ENCODE peak calls at places on chromosomes 11 and 22, in ten cellular contexts. Q, E, V, O, H, B, A, D, P and Z are unnamed samples. For H3K4me1 and H3K36me3, the result is how much of the 10 kb centered on the place peaks cover.

GRCh38 chr22:35552186-35552842 is 11.7 kb downstream of the RASD2 start:
- DNase-seq in Q (peak), E (no peak), V (no peak), O (no peak), H (peak), B (peak), A (peak), D (no peak), P (peak), Z (no peak)

GRCh38 chr22:40874016-40874415 is 12.1 kb upstream of the DNAJB7 start:
- DNase-seq in Q (no peak), E (no peak), V (no peak), O (no peak), H (no peak), B (no peak), A (no peak), D (no peak), P (no peak), Z (no peak)

GRCh38 chr22:47291565-47292495 is 529.4 kb downstream of the TBC1D22A start:
- DNase-seq in Q (no peak), E (no peak), V (no peak), O (no peak), H (no peak), B (no peak), A (no peak), D (no peak), P (no peak), Z (no peak)

GRCh38 chr11:115893701-115894100 is 389.5 kb upstream of the CADM1 start:
- DNase-seq in Q (no peak), E (no peak), V (peak), O (no peak), H (no peak), B (no peak), A (no peak), D (no peak), P (no peak), Z (no peak)

GRCh38 chr22:31911565-31912401 is 32.6 kb upstream of the YWHAH start:
- DNase-seq in Q (no peak), E (no peak), V (peak), O (no peak), H (no peak), B (no peak), A (no peak), D (no peak), P (no peak), Z (no peak)

GRCh38 chr11:47236482-47236881 is 12.1 kb downstream of the ACP2 start:
- DNase-seq in Q (peak), E (peak), V (peak), O (no peak), H (no peak), B (no peak), A (no peak), D (no peak), P (peak), Z (no peak)

GRCh38 chr11:8233691-8234424 is 29.8 kb downstream of the LMO1 start:
- DNase-seq in Q (peak), E (no peak), V (peak), O (no peak), H (no peak), B (no peak), A (no peak), D (no peak), P (peak), Z (no peak)

GRCh38 chr11:114079406-114080072 is 20.0 kb downstream of the ZBTB16 start:
- DNase-seq in Q (peak), E (peak), V (no peak), O (no peak), H (no peak), B (peak), A (no peak), D (no peak), P (peak), Z (no peak)

GRCh38 chr11:14902650-14903350 is 10.8 kb upstream of the CYP2R1 start:
- DNase-seq in Q (peak), E (peak), V (peak), O (no peak), H (no peak), B (no peak), A (no peak), D (no peak), P (peak), Z (no peak)

GRCh38 chr22:29638678-29639077 is 35.2 kb downstream of the NF2 start:
- DNase-seq in Q (no peak), E (no peak), V (no peak), O (no peak), H (no peak), B (no peak), A (no peak), D (no peak), P (no peak), Z (no peak)

GRCh38 chr11:65790104-65790901 is 3.4 kb downstream of the OVOL1 start:
- DNase-seq in Q (no peak), E (no peak), V (no peak), O (no peak), H (no peak), B (no peak), A (no peak), D (no peak), P (no peak), Z (no peak)

GRCh38 chr11:86741489-86742435 is 58.6 kb upstream of the PRSS23 start:
- DNase-seq in Q (peak), E (peak), V (peak), O (no peak), H (no peak), B (no peak), A (no peak), D (no peak), P (peak), Z (no peak)
- H3K27ac ChIP-seq in Q (peak), E (peak), V (peak), O (peak), H (no peak), B (peak), A (no peak), D (peak), P (peak), Z (peak)

DNA sequence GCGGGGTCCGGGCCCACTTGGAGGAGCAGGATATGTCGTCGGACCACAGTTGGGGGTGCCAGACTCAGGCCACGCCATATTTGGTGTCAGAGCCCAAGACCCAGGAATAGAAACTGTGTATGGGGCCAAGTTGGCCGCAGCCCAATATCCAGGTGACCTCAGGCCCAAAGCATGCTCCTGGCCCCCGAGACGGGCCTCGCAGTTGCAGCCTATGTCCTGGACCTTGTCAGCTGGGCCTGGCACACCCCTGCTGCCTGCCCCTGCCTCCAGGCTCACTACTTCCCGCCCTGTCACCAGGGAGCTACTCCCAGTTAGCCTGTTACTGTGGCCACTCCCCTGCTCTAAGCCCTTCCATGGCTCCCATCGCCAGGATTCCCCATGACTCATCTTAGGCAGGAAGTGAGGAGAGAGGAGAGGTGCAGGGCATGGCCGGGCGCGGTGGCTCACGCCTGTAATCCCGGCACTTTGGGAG is 23.1 kb downstream of the A4GALT start:
- DNase-seq in Q (peak), E (peak), V (peak), O (peak), H (no peak), B (no peak), A (no peak), D (peak), P (peak), Z (peak)
- H3K4me1 ChIP-seq in Q (under half), E (under half), V (under half), O (under half), H (under half), B (under half), A (under half), D (under half), P (under half), Z (under half)

GRCh38 chr11:69092263-69092662 is 43.5 kb downstream of the TPCN2 start:
- DNase-seq in Q (no peak), E (no peak), V (no peak), O (no peak), H (no peak), B (no peak), A (no peak), D (no peak), P (no peak), Z (no peak)
- H3K36me3 ChIP-seq in Q (under half), E (under half), V (under half), O (under half), H (under half), B (under half), A (under half), D (under half), P (under half), Z (under half)

GRCh38 chr22:24965822-24966626 is 13.5 kb downstream of the KIAA1671 start:
- DNase-seq in Q (no peak), E (no peak), V (no peak), O (peak), H (no peak), B (peak), A (no peak), D (peak), P (no peak), Z (no peak)
- H3K27ac ChIP-seq in Q (peak), E (no peak), V (no peak), O (peak), H (no peak), B (peak), A (no peak), D (no peak), P (no peak), Z (no peak)